ENCODE peak calls at places on chromosomes 6 and 20, in eight cellular contexts. One of them, this sample, is unnamed.

GRCh38 chr6:122580731-122581130 is 29.5 kb upstream of the PKIB start:
- DNase-seq in SK-N-SH: no peak
- DNase-seq in HCT116: peak
- DNase-seq in MM.1S: no peak
- DNase-seq in PC-3: peak
- DNase-seq in GM23338: peak
- DNase-seq in hepatocyte: no peak
- DNase-seq in GM23248: peak
- DNase-seq in this sample: no peak

GRCh38 chr20:37411408-37412306 is 65.7 kb downstream of the SRC start:
- DNase-seq in hepatocyte: no peak
- DNase-seq in GM23248: peak
- DNase-seq in HCT116: no peak
- DNase-seq in GM23338: peak
- DNase-seq in SK-N-SH: no peak
- DNase-seq in PC-3: no peak
- DNase-seq in MM.1S: no peak
- DNase-seq in this sample: peak

GRCh38 chr6:14596410-14596809 is 478.8 kb downstream of the CD83 start:
- DNase-seq in MM.1S: no peak
- DNase-seq in PC-3: peak
- DNase-seq in hepatocyte: peak
- DNase-seq in GM23338: no peak
- DNase-seq in GM23248: peak
- DNase-seq in SK-N-SH: no peak
- DNase-seq in HCT116: peak
- DNase-seq in this sample: no peak

GRCh38 chr6:42845327-42845694 is 34.1 kb upstream of the RPL7L1 start:
- DNase-seq in SK-N-SH: no peak
- DNase-seq in GM23338: no peak
- DNase-seq in PC-3: no peak
- DNase-seq in GM23248: no peak
- DNase-seq in hepatocyte: peak
- DNase-seq in MM.1S: no peak
- DNase-seq in HCT116: no peak
- DNase-seq in this sample: no peak

GRCh38 chr20:4012631-4013030 is 2.7 kb downstream of the RNF24 start:
- DNase-seq in GM23248: no peak
- DNase-seq in HCT116: no peak
- DNase-seq in PC-3: peak
- DNase-seq in GM23338: no peak
- DNase-seq in hepatocyte: no peak
- DNase-seq in MM.1S: no peak
- DNase-seq in SK-N-SH: no peak
- DNase-seq in this sample: no peak

GRCh38 chr6:155782320-155782730 is 326.7 kb upstream of the NOX3 start:
- DNase-seq in GM23338: no peak
- DNase-seq in MM.1S: no peak
- DNase-seq in HCT116: peak
- DNase-seq in GM23248: peak
- DNase-seq in PC-3: peak
- DNase-seq in SK-N-SH: no peak
- DNase-seq in hepatocyte: peak
- DNase-seq in this sample: no peak

GRCh38 chr20:25624500-25624939 is 706 bp upstream of the NANP start:
- DNase-seq in hepatocyte: no peak
- DNase-seq in HCT116: no peak
- DNase-seq in GM23248: no peak
- DNase-seq in GM23338: no peak
- DNase-seq in SK-N-SH: no peak
- DNase-seq in PC-3: no peak
- DNase-seq in MM.1S: no peak
- DNase-seq in this sample: no peak

GRCh38 chr20:46610145-46610544 is 41.1 kb downstream of the SLC13A3 start:
- DNase-seq in hepatocyte: no peak
- DNase-seq in GM23248: no peak
- DNase-seq in MM.1S: no peak
- DNase-seq in PC-3: no peak
- DNase-seq in GM23338: no peak
- DNase-seq in SK-N-SH: no peak
- DNase-seq in HCT116: no peak
- DNase-seq in this sample: no peak

GRCh38 chr6:111958534-111958933 is 85.3 kb upstream of the FYN start:
- DNase-seq in SK-N-SH: no peak
- DNase-seq in GM23248: no peak
- DNase-seq in HCT116: no peak
- DNase-seq in PC-3: no peak
- DNase-seq in MM.1S: no peak
- DNase-seq in hepatocyte: no peak
- DNase-seq in GM23338: no peak
- DNase-seq in this sample: no peak

GRCh38 chr6:21800948-21801438 is 207.4 kb downstream of the SOX4 start:
- DNase-seq in GM23338: no peak
- DNase-seq in SK-N-SH: no peak
- DNase-seq in hepatocyte: peak
- DNase-seq in HCT116: no peak
- DNase-seq in GM23248: peak
- DNase-seq in MM.1S: no peak
- DNase-seq in PC-3: peak
- DNase-seq in this sample: no peak

GRCh38 chr6:147203311-147204059 is 732 bp upstream of the STXBP5 start:
- DNase-seq in MM.1S: peak
- DNase-seq in GM23248: peak
- DNase-seq in hepatocyte: peak
- DNase-seq in SK-N-SH: peak
- DNase-seq in HCT116: peak
- DNase-seq in GM23338: peak
- DNase-seq in PC-3: peak
- DNase-seq in this sample: peak
- H3K27ac ChIP-seq in MM.1S: peak
- H3K27ac ChIP-seq in GM23248: peak
- H3K27ac ChIP-seq in hepatocyte: peak
- H3K27ac ChIP-seq in SK-N-SH: peak
- H3K27ac ChIP-seq in HCT116: peak
- H3K27ac ChIP-seq in GM23338: no peak
- H3K27ac ChIP-seq in PC-3: peak
- H3K27ac ChIP-seq in this sample: peak

GRCh38 chr6:44146685-44147084 is 11.9 kb upstream of the CAPN11 start:
- DNase-seq in PC-3: no peak
- DNase-seq in SK-N-SH: no peak
- DNase-seq in hepatocyte: no peak
- DNase-seq in GM23248: no peak
- DNase-seq in HCT116: no peak
- DNase-seq in GM23338: no peak
- DNase-seq in MM.1S: no peak
- DNase-seq in this sample: no peak
- H2AFZ ChIP-seq in PC-3: no peak
- H2AFZ ChIP-seq in SK-N-SH: no peak
- H2AFZ ChIP-seq in hepatocyte: no peak
- H2AFZ ChIP-seq in GM23248: no peak
- H2AFZ ChIP-seq in HCT116: no peak
- H2AFZ ChIP-seq in GM23338: no peak
- H2AFZ ChIP-seq in MM.1S: no peak
- H2AFZ ChIP-seq in this sample: no peak

DNA sequence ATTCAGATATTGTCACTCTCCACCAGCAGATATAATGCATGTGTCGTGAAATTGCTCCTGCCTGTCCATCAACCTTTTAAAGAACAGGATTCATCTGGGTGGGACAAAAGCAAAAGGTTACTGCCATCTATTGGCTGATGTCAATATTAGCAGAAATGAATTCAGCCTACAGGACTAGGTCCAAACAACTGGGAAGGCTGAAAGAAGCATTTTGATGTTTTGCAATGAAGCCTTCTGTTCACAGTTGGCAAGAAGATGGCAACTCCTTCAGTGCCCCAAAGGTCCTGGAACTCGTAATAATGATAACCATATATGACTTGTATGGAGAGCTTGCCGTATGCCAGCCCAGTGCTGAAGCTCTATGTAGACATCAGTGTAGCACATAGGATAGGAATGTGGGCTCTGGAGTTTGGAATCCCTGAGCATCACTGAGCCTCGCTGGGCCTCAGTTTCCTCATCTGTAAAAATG is 7.5 kb downstream of the BCAS1 start:
- DNase-seq in SK-N-SH: peak
- DNase-seq in MM.1S: peak
- DNase-seq in hepatocyte: peak
- DNase-seq in GM23248: peak
- DNase-seq in PC-3: peak
- DNase-seq in GM23338: peak
- DNase-seq in HCT116: peak
- DNase-seq in this sample: peak
- TF ChIP-seq EZH2phosphoT487 in SK-N-SH: no peak
- TF ChIP-seq EZH2phosphoT487 in MM.1S: no peak
- TF ChIP-seq EZH2phosphoT487 in hepatocyte: no peak
- TF ChIP-seq EZH2phosphoT487 in GM23248: no peak
- TF ChIP-seq EZH2phosphoT487 in PC-3: no peak
- TF ChIP-seq EZH2phosphoT487 in GM23338: no peak
- TF ChIP-seq EZH2phosphoT487 in HCT116: no peak
- TF ChIP-seq EZH2phosphoT487 in this sample: no peak

DNA sequence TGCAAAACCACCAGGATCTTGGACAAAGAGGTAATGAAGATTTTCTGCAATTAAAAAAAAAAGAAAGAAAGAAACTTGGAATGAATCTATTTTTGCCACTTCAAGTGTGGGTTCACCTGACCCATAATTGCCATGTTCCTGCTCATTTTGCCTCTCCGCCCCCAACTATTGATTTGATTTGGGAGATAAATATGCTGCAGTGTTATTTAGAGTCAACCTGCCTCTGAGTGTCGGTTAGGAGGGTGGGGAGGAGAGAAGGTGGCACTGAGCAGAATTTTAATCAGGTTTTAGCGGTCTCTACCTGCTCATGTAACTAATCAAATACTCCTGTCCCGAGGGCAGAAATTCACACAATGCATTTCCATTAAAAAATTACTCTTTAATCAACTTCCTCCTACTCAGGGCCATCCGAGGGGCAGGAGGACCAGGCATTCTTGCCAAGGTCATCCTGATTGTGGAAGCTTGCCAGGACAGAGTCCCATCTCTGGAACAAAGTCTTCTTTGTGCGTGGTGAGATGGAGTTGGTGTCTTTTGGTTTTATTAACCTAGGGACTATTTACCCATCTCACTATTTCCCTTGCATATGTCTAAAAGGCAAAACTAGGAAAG is 300.1 kb downstream of the CDH26 start:
- DNase-seq in GM23338: no peak
- DNase-seq in MM.1S: no peak
- DNase-seq in SK-N-SH: no peak
- DNase-seq in GM23248: no peak
- DNase-seq in PC-3: no peak
- DNase-seq in hepatocyte: no peak
- DNase-seq in HCT116: no peak
- DNase-seq in this sample: no peak
- H3K27ac ChIP-seq in GM23338: no peak
- H3K27ac ChIP-seq in MM.1S: no peak
- H3K27ac ChIP-seq in SK-N-SH: no peak
- H3K27ac ChIP-seq in GM23248: no peak
- H3K27ac ChIP-seq in PC-3: no peak
- H3K27ac ChIP-seq in hepatocyte: no peak
- H3K27ac ChIP-seq in HCT116: no peak
- H3K27ac ChIP-seq in this sample: no peak

DNA sequence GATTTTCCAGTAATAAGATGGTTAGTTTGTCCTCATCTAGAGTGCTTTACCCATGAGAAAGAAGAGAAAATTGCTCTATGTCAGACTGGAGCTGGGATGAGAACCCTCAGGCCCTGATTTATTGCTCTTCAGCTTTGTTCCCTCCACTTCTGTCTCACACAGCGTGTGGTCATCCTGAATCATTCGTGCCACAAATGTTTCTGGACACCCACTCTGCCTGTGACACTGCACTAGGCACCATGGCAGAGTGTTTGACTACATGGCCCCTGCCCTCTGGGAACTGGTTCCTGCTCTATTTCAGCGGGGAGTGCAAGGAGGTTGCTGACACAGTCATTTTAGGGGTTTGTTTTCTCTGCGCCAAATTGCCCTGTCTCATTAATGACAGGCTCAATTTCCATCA is 207.6 kb downstream of the CLIC5 start:
- DNase-seq in SK-N-SH: no peak
- DNase-seq in GM23338: no peak
- DNase-seq in PC-3: no peak
- DNase-seq in MM.1S: no peak
- DNase-seq in hepatocyte: no peak
- DNase-seq in HCT116: no peak
- DNase-seq in GM23248: no peak
- DNase-seq in this sample: no peak
- H2AFZ ChIP-seq in SK-N-SH: no peak
- H2AFZ ChIP-seq in GM23338: no peak
- H2AFZ ChIP-seq in PC-3: no peak
- H2AFZ ChIP-seq in MM.1S: no peak
- H2AFZ ChIP-seq in hepatocyte: no peak
- H2AFZ ChIP-seq in HCT116: no peak
- H2AFZ ChIP-seq in GM23248: no peak
- H2AFZ ChIP-seq in this sample: peak

DNA sequence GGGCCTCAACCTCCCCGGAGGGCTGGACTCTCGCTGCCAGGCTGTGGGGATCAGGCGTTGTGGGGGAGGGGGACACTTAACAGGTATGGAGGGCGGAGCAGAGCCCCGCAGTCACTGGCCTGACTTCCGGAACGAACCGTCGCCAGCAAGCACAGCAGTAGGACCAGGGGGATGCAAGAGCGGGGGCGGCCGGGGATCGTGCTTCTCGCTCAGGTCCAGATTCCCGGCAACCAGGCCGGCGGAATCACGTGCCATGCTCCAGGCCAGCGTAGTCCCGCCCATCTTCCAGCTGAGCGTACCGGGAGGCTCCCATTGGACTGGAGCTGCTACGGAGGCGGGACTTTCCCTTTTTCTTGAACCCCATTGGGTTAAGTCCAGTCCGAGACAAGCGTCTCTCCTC is 10.0 kb upstream of the POU5F1 start:
- DNase-seq in GM23338: peak
- DNase-seq in HCT116: no peak
- DNase-seq in MM.1S: peak
- DNase-seq in PC-3: no peak
- DNase-seq in GM23248: no peak
- DNase-seq in SK-N-SH: peak
- DNase-seq in hepatocyte: no peak
- DNase-seq in this sample: no peak
- TF ChIP-seq EZH2phosphoT487 in GM23338: no peak
- TF ChIP-seq EZH2phosphoT487 in HCT116: no peak
- TF ChIP-seq EZH2phosphoT487 in MM.1S: no peak
- TF ChIP-seq EZH2phosphoT487 in PC-3: no peak
- TF ChIP-seq EZH2phosphoT487 in GM23248: no peak
- TF ChIP-seq EZH2phosphoT487 in SK-N-SH: no peak
- TF ChIP-seq EZH2phosphoT487 in hepatocyte: no peak
- TF ChIP-seq EZH2phosphoT487 in this sample: no peak

DNA sequence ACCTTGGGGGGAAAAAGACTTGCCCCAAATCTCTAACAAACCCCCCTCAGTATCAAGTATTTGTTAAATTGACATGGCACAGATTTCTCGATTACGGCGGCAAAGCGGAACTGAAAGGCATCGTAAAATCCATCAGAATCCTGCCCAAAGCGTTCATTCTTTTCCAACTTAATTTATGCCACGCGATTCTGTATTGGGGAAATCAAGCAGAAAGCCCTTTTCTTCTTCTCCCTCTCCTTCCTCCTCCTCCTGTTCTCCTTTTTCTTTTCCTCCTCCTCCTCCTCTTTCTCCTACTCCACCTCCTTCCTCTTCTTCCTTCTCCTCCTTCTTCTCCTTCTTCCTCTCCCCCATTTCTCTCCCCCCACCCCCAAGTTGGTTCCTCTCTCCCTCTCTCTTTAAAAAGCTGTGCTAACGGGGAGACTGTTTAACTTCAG is 2.5 kb upstream of the DLL1 start:
- DNase-seq in SK-N-SH: no peak
- DNase-seq in GM23248: no peak
- DNase-seq in HCT116: no peak
- DNase-seq in GM23338: no peak
- DNase-seq in PC-3: no peak
- DNase-seq in MM.1S: no peak
- DNase-seq in hepatocyte: no peak
- DNase-seq in this sample: peak
- H3K27ac ChIP-seq in SK-N-SH: no peak
- H3K27ac ChIP-seq in GM23248: no peak
- H3K27ac ChIP-seq in HCT116: no peak
- H3K27ac ChIP-seq in GM23338: no peak
- H3K27ac ChIP-seq in PC-3: no peak
- H3K27ac ChIP-seq in MM.1S: no peak
- H3K27ac ChIP-seq in hepatocyte: no peak
- H3K27ac ChIP-seq in this sample: peak